ENCODE peak calls at places on chromosome 7, in ten cellular contexts. One of them, this sample, is unnamed.

GRCh38 chr7:125218076-125218475 is 288.5 kb upstream of the POT1 start:
- DNase-seq in lower lobe of right lung: no peak
- DNase-seq in NCI-H82: no peak
- DNase-seq in activated gamma-delta T cell treated with anti-CD3 and anti-CD28 coated beads, Interleukin-2, amount 50 U/mL, for 16 hours: no peak
- DNase-seq in stimulated activated CD4-positive, alpha-beta T cell treated with anti-CD3 and anti-CD28 coated beads, Interleukin-12 subunit alpha, Interleukin-12 subunit beta, amount 100 ng/mL, for 48 hours: no peak
- DNase-seq in mammary epithelial cell: no peak
- DNase-seq in sciatic nerve: no peak
- DNase-seq in B cell: no peak
- DNase-seq in fibroblast of the conjunctiva: no peak
- DNase-seq in NCI-H345: no peak
- DNase-seq in this sample: no peak

GRCh38 chr7:127884066-127884559 is 147.1 kb downstream of the LRRC4 start:
- DNase-seq in lower lobe of right lung: no peak
- DNase-seq in NCI-H82: peak; percentile 37
- DNase-seq in activated gamma-delta T cell treated with anti-CD3 and anti-CD28 coated beads, Interleukin-2, amount 50 U/mL, for 16 hours: no peak
- DNase-seq in stimulated activated CD4-positive, alpha-beta T cell treated with anti-CD3 and anti-CD28 coated beads, Interleukin-12 subunit alpha, Interleukin-12 subunit beta, amount 100 ng/mL, for 48 hours: no peak
- DNase-seq in mammary epithelial cell: no peak
- DNase-seq in sciatic nerve: no peak
- DNase-seq in B cell: no peak
- DNase-seq in fibroblast of the conjunctiva: no peak
- DNase-seq in NCI-H345: no peak
- DNase-seq in this sample: no peak

GRCh38 chr7:156064921-156065386 is 252.7 kb upstream of the SHH start:
- DNase-seq in lower lobe of right lung: no peak
- DNase-seq in NCI-H82: no peak
- DNase-seq in activated gamma-delta T cell treated with anti-CD3 and anti-CD28 coated beads, Interleukin-2, amount 50 U/mL, for 16 hours: no peak
- DNase-seq in stimulated activated CD4-positive, alpha-beta T cell treated with anti-CD3 and anti-CD28 coated beads, Interleukin-12 subunit alpha, Interleukin-12 subunit beta, amount 100 ng/mL, for 48 hours: no peak
- DNase-seq in mammary epithelial cell: peak; percentile 29
- DNase-seq in sciatic nerve: no peak
- DNase-seq in B cell: no peak
- DNase-seq in fibroblast of the conjunctiva: no peak
- DNase-seq in NCI-H345: no peak
- DNase-seq in this sample: no peak

GRCh38 chr7:74013539-74014272 is 14.3 kb upstream of the ELN start:
- DNase-seq in lower lobe of right lung: no peak
- DNase-seq in NCI-H82: no peak
- DNase-seq in activated gamma-delta T cell treated with anti-CD3 and anti-CD28 coated beads, Interleukin-2, amount 50 U/mL, for 16 hours: no peak
- DNase-seq in stimulated activated CD4-positive, alpha-beta T cell treated with anti-CD3 and anti-CD28 coated beads, Interleukin-12 subunit alpha, Interleukin-12 subunit beta, amount 100 ng/mL, for 48 hours: no peak
- DNase-seq in mammary epithelial cell: no peak
- DNase-seq in sciatic nerve: no peak
- DNase-seq in B cell: no peak
- DNase-seq in fibroblast of the conjunctiva: peak; percentile 21
- DNase-seq in NCI-H345: no peak
- DNase-seq in this sample: no peak

GRCh38 chr7:134031835-134032617 is 95.1 kb upstream of the LRGUK start:
- DNase-seq in lower lobe of right lung: no peak
- DNase-seq in NCI-H82: no peak
- DNase-seq in activated gamma-delta T cell treated with anti-CD3 and anti-CD28 coated beads, Interleukin-2, amount 50 U/mL, for 16 hours: no peak
- DNase-seq in stimulated activated CD4-positive, alpha-beta T cell treated with anti-CD3 and anti-CD28 coated beads, Interleukin-12 subunit alpha, Interleukin-12 subunit beta, amount 100 ng/mL, for 48 hours: no peak
- DNase-seq in mammary epithelial cell: no peak
- DNase-seq in sciatic nerve: no peak
- DNase-seq in B cell: no peak
- DNase-seq in fibroblast of the conjunctiva: no peak
- DNase-seq in NCI-H345: no peak
- DNase-seq in this sample: no peak

GRCh38 chr7:2687881-2688318 is at the start of gene AMZ1:
- DNase-seq in lower lobe of right lung: no peak
- DNase-seq in NCI-H82: no peak
- DNase-seq in activated gamma-delta T cell treated with anti-CD3 and anti-CD28 coated beads, Interleukin-2, amount 50 U/mL, for 16 hours: no peak
- DNase-seq in stimulated activated CD4-positive, alpha-beta T cell treated with anti-CD3 and anti-CD28 coated beads, Interleukin-12 subunit alpha, Interleukin-12 subunit beta, amount 100 ng/mL, for 48 hours: no peak
- DNase-seq in mammary epithelial cell: no peak
- DNase-seq in sciatic nerve: no peak
- DNase-seq in B cell: peak; percentile 40
- DNase-seq in fibroblast of the conjunctiva: no peak
- DNase-seq in NCI-H345: no peak
- DNase-seq in this sample: no peak

GRCh38 chr7:30032310-30033125 is 4.3 kb downstream of the PLEKHA8 start:
- DNase-seq in lower lobe of right lung: no peak
- DNase-seq in NCI-H82: no peak
- DNase-seq in activated gamma-delta T cell treated with anti-CD3 and anti-CD28 coated beads, Interleukin-2, amount 50 U/mL, for 16 hours: no peak
- DNase-seq in stimulated activated CD4-positive, alpha-beta T cell treated with anti-CD3 and anti-CD28 coated beads, Interleukin-12 subunit alpha, Interleukin-12 subunit beta, amount 100 ng/mL, for 48 hours: no peak
- DNase-seq in mammary epithelial cell: no peak
- DNase-seq in sciatic nerve: no peak
- DNase-seq in B cell: no peak
- DNase-seq in fibroblast of the conjunctiva: peak; percentile 70
- DNase-seq in NCI-H345: no peak
- DNase-seq in this sample: no peak

GRCh38 chr7:57414415-57414814 is 35.6 kb upstream of the ZNF716 start:
- DNase-seq in lower lobe of right lung: no peak
- DNase-seq in NCI-H82: no peak
- DNase-seq in activated gamma-delta T cell treated with anti-CD3 and anti-CD28 coated beads, Interleukin-2, amount 50 U/mL, for 16 hours: no peak
- DNase-seq in stimulated activated CD4-positive, alpha-beta T cell treated with anti-CD3 and anti-CD28 coated beads, Interleukin-12 subunit alpha, Interleukin-12 subunit beta, amount 100 ng/mL, for 48 hours: no peak
- DNase-seq in mammary epithelial cell: no peak
- DNase-seq in sciatic nerve: no peak
- DNase-seq in B cell: no peak
- DNase-seq in fibroblast of the conjunctiva: no peak
- DNase-seq in NCI-H345: no peak
- DNase-seq in this sample: no peak

GRCh38 chr7:38822556-38822955 is 86.4 kb downstream of the VPS41 start:
- DNase-seq in lower lobe of right lung: no peak
- DNase-seq in NCI-H82: no peak
- DNase-seq in activated gamma-delta T cell treated with anti-CD3 and anti-CD28 coated beads, Interleukin-2, amount 50 U/mL, for 16 hours: no peak
- DNase-seq in stimulated activated CD4-positive, alpha-beta T cell treated with anti-CD3 and anti-CD28 coated beads, Interleukin-12 subunit alpha, Interleukin-12 subunit beta, amount 100 ng/mL, for 48 hours: no peak
- DNase-seq in mammary epithelial cell: peak; percentile 9
- DNase-seq in sciatic nerve: no peak
- DNase-seq in B cell: no peak
- DNase-seq in fibroblast of the conjunctiva: no peak
- DNase-seq in NCI-H345: no peak
- DNase-seq in this sample: no peak

GRCh38 chr7:17408245-17408903 is 109.9 kb downstream of the AHR start:
- DNase-seq in lower lobe of right lung: peak; percentile 52
- DNase-seq in NCI-H82: no peak
- DNase-seq in activated gamma-delta T cell treated with anti-CD3 and anti-CD28 coated beads, Interleukin-2, amount 50 U/mL, for 16 hours: no peak
- DNase-seq in stimulated activated CD4-positive, alpha-beta T cell treated with anti-CD3 and anti-CD28 coated beads, Interleukin-12 subunit alpha, Interleukin-12 subunit beta, amount 100 ng/mL, for 48 hours: no peak
- DNase-seq in mammary epithelial cell: peak; percentile 93
- DNase-seq in sciatic nerve: peak; percentile 73
- DNase-seq in B cell: no peak
- DNase-seq in fibroblast of the conjunctiva: peak; percentile 84
- DNase-seq in NCI-H345: no peak
- DNase-seq in this sample: no peak

GRCh38 chr7:101632641-101633040 is 3.5 kb upstream of the MYL10 start:
- DNase-seq in lower lobe of right lung: no peak
- DNase-seq in NCI-H82: no peak
- DNase-seq in activated gamma-delta T cell treated with anti-CD3 and anti-CD28 coated beads, Interleukin-2, amount 50 U/mL, for 16 hours: no peak
- DNase-seq in stimulated activated CD4-positive, alpha-beta T cell treated with anti-CD3 and anti-CD28 coated beads, Interleukin-12 subunit alpha, Interleukin-12 subunit beta, amount 100 ng/mL, for 48 hours: no peak
- DNase-seq in mammary epithelial cell: no peak
- DNase-seq in sciatic nerve: no peak
- DNase-seq in B cell: no peak
- DNase-seq in fibroblast of the conjunctiva: no peak
- DNase-seq in NCI-H345: no peak
- DNase-seq in this sample: no peak